ENCODE peak calls at places on chromosomes 5 and 9, in eight cellular contexts. P is SK-N-SH, M is ovary, J is left lung, A is colonic mucosa, T is cardiac muscle cell, H is spleen, S is tibial artery. N is an unnamed sample.

GRCh38 chr5:124176692-124177091 is 569.7 kb downstream of the ZNF608 start:
- DNase-seq in P (no peak), M (no peak), J (no peak), A (no peak), T (no peak), H (no peak), S (peak; percentile 38), N (peak; percentile 36)

GRCh38 chr5:5270161-5270560 is 130.0 kb downstream of the ADAMTS16 start:
- DNase-seq in P (no peak), M (no peak), J (no peak), A (no peak), T (no peak), H (peak; percentile 63), S (no peak), N (no peak)

GRCh38 chr9:131995382-131995781 is 84.3 kb downstream of the MED27 start:
- DNase-seq in P (no peak), M (no peak), J (no peak), A (no peak), T (no peak), H (no peak), S (no peak), N (no peak)

GRCh38 chr9:94675008-94675841 is 35.9 kb upstream of the FBP1 start:
- DNase-seq in P (no peak), M (no peak), J (no peak), A (no peak), T (no peak), H (no peak), S (no peak), N (no peak)

GRCh38 chr5:14534773-14535172 is 46.8 kb upstream of the OTULINL start:
- DNase-seq in P (no peak), M (no peak), J (no peak), A (no peak), T (no peak), H (no peak), S (no peak), N (no peak)

GRCh38 chr5:108025957-108026356 is 355.2 kb upstream of the EFNA5 start:
- DNase-seq in P (no peak), M (no peak), J (no peak), A (no peak), T (no peak), H (no peak), S (no peak), N (no peak)

GRCh38 chr9:132099741-132100407 is 20.2 kb upstream of the MED27 start:
- DNase-seq in P (peak; percentile 47), M (no peak), J (no peak), A (no peak), T (no peak), H (no peak), S (no peak), N (no peak)

GRCh38 chr9:17134396-17134842 is 421 bp upstream of the CNTLN start:
- DNase-seq in P (no peak), M (no peak), J (no peak), A (no peak), T (no peak), H (no peak), S (no peak), N (no peak)

GRCh38 chr9:8855046-8855445 is 1055.5 kb upstream of the DMAC1 start:
- DNase-seq in P (peak; percentile 57), M (no peak), J (no peak), A (no peak), T (peak; percentile 58), H (no peak), S (no peak), N (no peak)

GRCh38 chr5:178576591-178577351 is 13.4 kb downstream of the COL23A1 start:
- DNase-seq in P (no peak), M (no peak), J (no peak), A (no peak), T (peak; percentile 53), H (no peak), S (no peak), N (peak; percentile 83)

GRCh38 chr9:128684325-128685021 is 4.5 kb upstream of the SET start:
- DNase-seq in P (no peak), M (peak; percentile 74), J (peak; percentile 95), A (peak; percentile 95), T (peak; percentile 83), H (peak; percentile 96), S (peak; percentile 77), N (peak; percentile 94)

GRCh38 chr5:67799732-67800234 is 415.8 kb upstream of the PIK3R1 start:
- DNase-seq in P (no peak), M (peak; percentile 39), J (no peak), A (no peak), T (no peak), H (no peak), S (peak; percentile 78), N (no peak)

GRCh38 chr5:137075163-137075970 is 423.8 kb downstream of the SPOCK1 start:
- DNase-seq in P (peak; percentile 77), M (peak; percentile 52), J (peak; percentile 86), A (peak; percentile 82), T (peak; percentile 83), H (no peak), S (no peak), N (peak; percentile 97)

GRCh38 chr5:6379246-6379645 is 899 bp upstream of the MED10 start:
- DNase-seq in P (no peak), M (no peak), J (no peak), A (no peak), T (no peak), H (no peak), S (no peak), N (peak; percentile 33)

GRCh38 chr5:159330131-159330530 is at the start of gene IL12B:
- DNase-seq in P (no peak), M (no peak), J (no peak), A (no peak), T (no peak), H (no peak), S (no peak), N (no peak)

GRCh38 chr9:15187589-15187988 is 119.4 kb downstream of the TTC39B start:
- DNase-seq in P (no peak), M (no peak), J (no peak), A (no peak), T (peak; percentile 2), H (no peak), S (no peak), N (no peak)

GRCh38 chr5:151896041-151896691 is 28.5 kb downstream of the GLRA1 start:
- DNase-seq in P (no peak), M (no peak), J (no peak), A (no peak), T (no peak), H (no peak), S (no peak), N (peak; percentile 86)

GRCh38 chr5:58615931-58616330 is 33.1 kb downstream of the RAB3C start:
- DNase-seq in P (no peak), M (no peak), J (no peak), A (no peak), T (no peak), H (no peak), S (no peak), N (no peak)

GRCh38 chr9:131769361-131769760 is 29.5 kb upstream of the RAPGEF1 start:
- DNase-seq in P (no peak), M (no peak), J (no peak), A (no peak), T (no peak), H (no peak), S (no peak), N (no peak)

GRCh38 chr9:136997830-136998234 is 1.5 kb upstream of the CLIC3 start:
- DNase-seq in P (no peak), M (no peak), J (no peak), A (no peak), T (no peak), H (no peak), S (no peak), N (no peak)

GRCh38 chr9:136996361-136997281 is at the start of gene CLIC3:
- DNase-seq in P (peak; percentile 68), M (no peak), J (peak; percentile 93), A (peak; percentile 81), T (no peak), H (peak; percentile 88), S (no peak), N (peak; percentile 85)

GRCh38 chr9:136995772-136996308 is 528 bp downstream of the CLIC3 start:
- DNase-seq in P (no peak), M (no peak), J (peak; percentile 90), A (no peak), T (no peak), H (no peak), S (no peak), N (no peak)

GRCh38 chr9:136995370-136995769 is 998 bp downstream of the CLIC3 start:
- DNase-seq in P (no peak), M (no peak), J (no peak), A (no peak), T (no peak), H (no peak), S (no peak), N (no peak)

GRCh38 chr9:136997355-136997754 is 987 bp upstream of the CLIC3 start:
- DNase-seq in P (no peak), M (no peak), J (no peak), A (no peak), T (no peak), H (no peak), S (no peak), N (no peak)
- H3K4me3 ChIP-seq in P (no peak overlapping the region), M (no peak overlapping the region), J (peak overlapping the region; percentile 26), A (no peak overlapping the region), T (no peak overlapping the region), H (no peak overlapping the region), S (no peak overlapping the region), N (no peak overlapping the region)

GRCh38 chr5:43401827-43402226 is 10.4 kb downstream of the CCL28 start:
- DNase-seq in P (peak; percentile 51), M (no peak), J (no peak), A (no peak), T (no peak), H (no peak), S (no peak), N (peak; percentile 70)
- TF ChIP-seq CTCF in P (no peak), M (no peak), J (no peak), A (no peak), T (peak; percentile 52), H (no peak), S (no peak), N (peak; percentile 65)

DNA sequence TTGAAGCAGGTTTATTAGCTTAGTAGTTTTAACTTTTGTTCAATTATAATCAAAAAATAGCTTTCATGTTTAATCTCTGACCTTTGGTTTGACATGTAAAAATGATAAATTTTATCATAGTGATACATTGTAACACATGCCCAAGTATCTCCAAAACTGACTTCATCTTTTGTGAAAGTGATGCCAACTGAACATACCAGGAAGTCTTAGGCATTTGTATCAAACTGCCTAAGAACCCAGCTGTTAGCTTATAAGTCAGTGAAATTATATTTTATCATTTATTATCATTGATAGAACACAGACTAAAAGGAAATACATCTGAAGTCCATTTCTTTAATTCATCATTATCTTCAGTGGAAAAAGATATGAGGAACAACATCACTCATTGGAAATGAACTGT is 39.1 kb downstream of the NIPBL start:
- DNase-seq in P (no peak), M (no peak), J (no peak), A (no peak), T (no peak), H (no peak), S (no peak), N (no peak)
- H3K4me1 ChIP-seq in P (peaks cover 5% of the 10 kb centered on the region), M (peaks cover 1% of the 10 kb centered on the region), J (no peaks in the 10 kb centered on the region), A (no peaks in the 10 kb centered on the region), T (no peaks in the 10 kb centered on the region), H (peaks cover 30% of the 10 kb centered on the region), S (peaks cover 8% of the 10 kb centered on the region), N (no peaks in the 10 kb centered on the region)

DNA sequence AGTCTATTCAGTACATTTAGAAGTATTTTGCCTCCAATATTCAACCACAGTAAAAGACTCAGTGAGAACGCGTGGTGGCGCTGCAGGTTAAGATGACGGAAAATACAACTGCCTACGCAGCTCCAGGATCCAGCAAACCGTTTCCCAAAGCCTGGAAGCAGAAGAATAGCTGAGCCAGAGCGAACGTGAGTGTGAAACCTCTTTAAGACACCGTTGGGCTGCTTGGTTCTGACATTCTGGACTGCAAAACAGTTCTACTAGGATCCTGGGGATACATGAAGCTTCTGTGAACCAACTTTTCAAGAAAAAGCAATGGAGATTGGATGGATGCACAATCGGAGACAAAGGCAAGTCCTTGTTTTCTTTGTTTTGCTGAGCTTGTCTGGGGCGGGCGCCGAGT is at the start of gene PCDHB16:
- DNase-seq in P (peak; percentile 64), M (peak; percentile 75), J (no peak), A (no peak), T (peak; percentile 30), H (no peak), S (no peak), N (peak; percentile 90)
- H3K4me3 ChIP-seq in P (peak within 1 kb of the TSS; percentile 48), M (peak within 1 kb of the TSS; percentile 18), J (no peak within 1 kb of the TSS), A (no peak within 1 kb of the TSS), T (no peak within 1 kb of the TSS), H (no peak within 1 kb of the TSS), S (peak within 1 kb of the TSS; percentile 45), N (peak within 1 kb of the TSS; percentile 66)

N was measured in endodermal cell.